ENCODE peak calls at places on chromosomes 6 and 20, in eight cellular contexts. Q is fibroblast of pulmonary artery; P is adipocyte; A is T1000; D is central memory CD4-positive, alpha-beta T cell; M is AG08396; F is T-helper 9 cell; X is NCI-H1436. L is an unnamed sample.

GRCh38 chr6:11784341-11784740 is 5.7 kb upstream of the ADTRP start:
- DNase-seq in Q (no peak), P (no peak), A (no peak), D (no peak), M (no peak), F (no peak), X (no peak), L (no peak)

GRCh38 chr20:41956316-41957050 is 338.3 kb upstream of the CHD6 start:
- DNase-seq in Q (peak), P (no peak), A (no peak), D (no peak), M (no peak), F (no peak), X (no peak), L (no peak)

GRCh38 chr20:50434653-50435396 is 75.4 kb upstream of the PTPN1 start:
- DNase-seq in Q (peak), P (peak), A (peak), D (no peak), M (peak), F (no peak), X (no peak), L (no peak)

GRCh38 chr20:54475334-54476287 is at the start of gene DOK5:
- DNase-seq in Q (peak), P (peak), A (no peak), D (no peak), M (peak), F (no peak), X (no peak), L (no peak)

GRCh38 chr6:37038297-37039198 is 33.1 kb downstream of the FGD2 start:
- DNase-seq in Q (peak), P (peak), A (no peak), D (no peak), M (no peak), F (no peak), X (no peak), L (no peak)

GRCh38 chr20:50284811-50285375 is 94.3 kb downstream of the CEBPB start:
- DNase-seq in Q (no peak), P (no peak), A (no peak), D (no peak), M (no peak), F (no peak), X (no peak), L (no peak)

GRCh38 chr6:57305112-57305511 is 12.3 kb upstream of the PRIM2 start:
- DNase-seq in Q (no peak), P (peak), A (no peak), D (no peak), M (no peak), F (no peak), X (no peak), L (no peak)

GRCh38 chr20:51700809-51701285 is 67.3 kb downstream of the ATP9A start:
- DNase-seq in Q (peak), P (peak), A (no peak), D (no peak), M (peak), F (no peak), X (no peak), L (no peak)

GRCh38 chr6:117338567-117338966 is 73.2 kb downstream of the VGLL2 start:
- DNase-seq in Q (no peak), P (no peak), A (no peak), D (no peak), M (no peak), F (no peak), X (no peak), L (no peak)

GRCh38 chr6:24831771-24832718 is 33.3 kb upstream of the ARMH2 start:
- DNase-seq in Q (no peak), P (peak), A (no peak), D (no peak), M (no peak), F (no peak), X (no peak), L (no peak)

GRCh38 chr6:158002951-158003853 is 21.5 kb downstream of the SYNJ2 start:
- DNase-seq in Q (peak), P (peak), A (no peak), D (no peak), M (peak), F (no peak), X (no peak), L (no peak)

GRCh38 chr6:157679605-157680580 is 143.2 kb upstream of the SNX9 start:
- DNase-seq in Q (no peak), P (no peak), A (no peak), D (no peak), M (no peak), F (no peak), X (no peak), L (no peak)

GRCh38 chr6:27962506-27962905 is 5.5 kb downstream of the OR2B6 start:
- DNase-seq in Q (no peak), P (no peak), A (no peak), D (no peak), M (no peak), F (no peak), X (no peak), L (no peak)

GRCh38 chr6:134642217-134642616 is 307.7 kb downstream of the ALDH8A1 start:
- DNase-seq in Q (peak), P (peak), A (no peak), D (no peak), M (no peak), F (no peak), X (no peak), L (no peak)

GRCh38 chr6:158028421-158028820 is 46.8 kb downstream of the SYNJ2 start:
- DNase-seq in Q (no peak), P (no peak), A (no peak), D (no peak), M (no peak), F (no peak), X (no peak), L (no peak)

GRCh38 chr6:137237413-137238170 is 18.4 kb upstream of the IFNGR1 start:
- DNase-seq in Q (peak), P (peak), A (peak), D (no peak), M (no peak), F (no peak), X (no peak), L (no peak)

GRCh38 chr6:42193491-42193894 is 1.3 kb downstream of the GUCA1B start:
- DNase-seq in Q (peak), P (peak), A (no peak), D (no peak), M (no peak), F (no peak), X (no peak), L (no peak)

GRCh38 chr20:56788671-56789610 is 159.8 kb downstream of the TFAP2C start:
- DNase-seq in Q (peak), P (no peak), A (no peak), D (no peak), M (no peak), F (no peak), X (no peak), L (no peak)

GRCh38 chr6:56245903-56246351 is 1.5 kb downstream of the COL21A1 start:
- DNase-seq in Q (peak), P (peak), A (no peak), D (no peak), M (no peak), F (no peak), X (no peak), L (no peak)

GRCh38 chr6:149275621-149276020 is 41.9 kb upstream of the TAB2 start:
- DNase-seq in Q (no peak), P (no peak), A (no peak), D (no peak), M (no peak), F (no peak), X (no peak), L (no peak)

GRCh38 chr20:48769111-48769879 is 58.5 kb downstream of the PREX1 start:
- DNase-seq in Q (peak), P (no peak), A (no peak), D (peak), M (no peak), F (peak), X (no peak), L (no peak)

GRCh38 chr6:158452191-158452590 is 107.7 kb upstream of the TMEM181 start:
- DNase-seq in Q (no peak), P (no peak), A (no peak), D (no peak), M (no peak), F (no peak), X (no peak), L (no peak)

GRCh38 chr6:20286968-20287565 is 74.8 kb upstream of the MBOAT1 start:
- DNase-seq in Q (no peak), P (no peak), A (no peak), D (no peak), M (no peak), F (no peak), X (no peak), L (no peak)

L was measured in NCI-H1930.